ENCODE peak calls at places on chromosome 22, in five cellular contexts. T is ovary, V is A673, P is thoracic aorta, M is H9. H is an unnamed sample.

GRCh38 chr22:28051787-28052356 is 132.8 kb upstream of the PITPNB start:
- DNase-seq in T (peak), V (peak), P (no peak), M (peak), H (no peak)

GRCh38 chr22:17884084-17884483 is 109.8 kb upstream of the BID start:
- DNase-seq in T (peak), V (no peak), P (no peak), M (no peak), H (no peak)

GRCh38 chr22:17368144-17368726 is 1.0 kb upstream of the CECR2 start:
- DNase-seq in T (no peak), V (no peak), P (no peak), M (no peak), H (peak)

GRCh38 chr22:25002241-25002985 is 49.9 kb downstream of the KIAA1671 start:
- DNase-seq in T (no peak), V (no peak), P (no peak), M (no peak), H (no peak)

GRCh38 chr22:48426466-48427380 is 1401.0 kb downstream of the BRD1 start:
- DNase-seq in T (peak), V (no peak), P (no peak), M (no peak), H (no peak)

GRCh38 chr22:33723915-33724314 is 196.4 kb downstream of the LARGE1 start:
- DNase-seq in T (no peak), V (no peak), P (no peak), M (no peak), H (no peak)

GRCh38 chr22:43945632-43946390 is 9.4 kb upstream of the SAMM50 start:
- DNase-seq in T (peak), V (peak), P (no peak), M (peak), H (peak)

GRCh38 chr22:35629406-35630234 is 12.5 kb upstream of the MB start:
- DNase-seq in T (peak), V (peak), P (peak), M (peak), H (no peak)

GRCh38 chr22:35914665-35915476 is 113.8 kb downstream of the RBFOX2 start:
- DNase-seq in T (no peak), V (peak), P (peak), M (peak), H (no peak)

GRCh38 chr22:42716649-42717127 is 4.0 kb downstream of the A4GALT start:
- DNase-seq in T (no peak), V (no peak), P (no peak), M (no peak), H (no peak)

GRCh38 chr22:26942301-26942927 is 285.0 kb downstream of the MIAT start:
- DNase-seq in T (no peak), V (no peak), P (no peak), M (no peak), H (no peak)

GRCh38 chr22:23803001-23803819 is 16.4 kb downstream of the SMARCB1 start:
- DNase-seq in T (no peak), V (no peak), P (no peak), M (no peak), H (no peak)

GRCh38 chr22:44878483-44879300 is 126.3 kb downstream of the ARHGAP8 start:
- DNase-seq in T (peak), V (no peak), P (no peak), M (peak), H (no peak)

GRCh38 chr22:43004362-43005035 is 10.4 kb downstream of the PACSIN2 start:
- DNase-seq in T (peak), V (no peak), P (no peak), M (no peak), H (no peak)

GRCh38 chr22:17578129-17578754 is 14.9 kb downstream of the SLC25A18 start:
- DNase-seq in T (peak), V (peak), P (no peak), M (no peak), H (no peak)

GRCh38 chr22:35841907-35842518 is 124.3 kb downstream of the APOL5 start:
- DNase-seq in T (no peak), V (no peak), P (no peak), M (no peak), H (no peak)

GRCh38 chr22:48758905-48759875 is 1068.5 kb downstream of the BRD1 start:
- DNase-seq in T (peak), V (no peak), P (no peak), M (peak), H (no peak)

GRCh38 chr22:47552541-47553205 is 790.2 kb downstream of the TBC1D22A start:
- DNase-seq in T (no peak), V (no peak), P (no peak), M (no peak), H (no peak)

GRCh38 chr22:32951081-32951806 is 106.9 kb downstream of the SYN3 start:
- DNase-seq in T (peak), V (peak), P (no peak), M (peak), H (no peak)

GRCh38 chr22:36143066-36143815 is 17.3 kb downstream of the APOL3 start:
- DNase-seq in T (no peak), V (no peak), P (no peak), M (no peak), H (no peak)

GRCh38 chr22:32888976-32889375 is 87.5 kb downstream of the TIMP3 start:
- DNase-seq in T (no peak), V (no peak), P (no peak), M (no peak), H (no peak)

GRCh38 chr22:32177221-32177765 is 18.2 kb upstream of the C22orf42 start:
- DNase-seq in T (no peak), V (peak), P (no peak), M (no peak), H (no peak)

GRCh38 chr22:44357962-44358553 is 45.3 kb upstream of the SHISAL1 start:
- DNase-seq in T (peak), V (no peak), P (no peak), M (no peak), H (no peak)

GRCh38 chr22:41681616-41682015 is 7.1 kb downstream of the SNU13 start:
- DNase-seq in T (no peak), V (no peak), P (no peak), M (no peak), H (no peak)

DNA sequence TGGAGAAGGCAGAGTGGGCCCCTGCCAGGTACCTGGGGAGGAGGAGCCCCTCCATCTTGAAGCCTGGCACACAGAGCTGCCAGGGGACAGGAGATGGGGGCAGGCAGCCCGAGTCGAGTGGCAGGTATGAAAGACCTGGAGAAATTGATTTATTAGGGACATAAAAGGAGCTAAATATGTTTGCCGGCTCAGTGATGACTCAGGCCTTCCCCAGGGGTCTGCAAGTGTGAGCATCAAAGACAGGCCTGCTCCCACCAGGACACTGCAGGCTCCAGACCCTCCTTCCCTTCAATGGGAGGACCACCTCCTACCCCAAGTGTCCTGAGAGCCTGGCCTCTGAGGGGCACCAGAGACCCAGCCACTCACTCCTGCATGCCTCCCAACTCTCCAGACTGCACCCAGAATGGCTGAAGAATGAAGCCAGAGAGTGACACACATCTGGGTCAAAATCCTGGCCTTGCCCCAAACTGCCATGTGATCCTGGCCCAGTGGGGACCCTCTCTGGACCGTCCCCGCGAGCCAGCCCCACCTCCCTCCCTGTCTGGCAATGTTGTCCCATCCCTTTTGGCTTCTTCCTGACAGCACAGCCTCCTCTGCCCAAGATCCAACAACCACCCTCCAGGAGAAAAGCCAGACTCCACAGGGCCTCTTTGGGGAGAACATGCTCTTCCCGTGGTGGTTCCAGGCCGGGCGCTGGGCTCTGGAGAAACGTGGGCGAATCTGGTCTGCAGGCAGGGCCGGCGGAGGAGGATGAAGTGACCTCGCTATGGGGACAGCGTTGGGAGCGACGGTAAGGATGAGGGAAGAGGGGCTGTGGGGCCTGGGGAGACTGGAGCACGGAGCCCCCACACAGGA is 36.2 kb downstream of the CYTH4 start:
- DNase-seq in T (no peak), V (no peak), P (no peak), M (no peak), H (no peak)
- TF ChIP-seq CTCF in T (no peak), V (no peak), P (no peak), M (peak), H (no peak)

GRCh38 chr22:29109853-29110252 is 37.0 kb downstream of the KREMEN1 start:
- DNase-seq in T (no peak), V (no peak), P (no peak), M (no peak), H (no peak)

GRCh38 chr22:29113329-29113728 is 40.5 kb downstream of the KREMEN1 start:
- DNase-seq in T (no peak), V (no peak), P (no peak), M (no peak), H (no peak)

GRCh38 chr22:29112680-29113079 is 39.8 kb downstream of the KREMEN1 start:
- DNase-seq in T (no peak), V (no peak), P (no peak), M (no peak), H (no peak)

GRCh38 chr22:29110946-29111345 is 38.1 kb downstream of the KREMEN1 start:
- DNase-seq in T (no peak), V (no peak), P (no peak), M (no peak), H (no peak)

GRCh38 chr22:29112102-29112501 is 39.3 kb downstream of the KREMEN1 start:
- DNase-seq in T (no peak), V (no peak), P (no peak), M (no peak), H (no peak)
- TF ChIP-seq CTCF in T (no peak), V (no peak), P (no peak), M (no peak), H (no peak)

GRCh38 chr22:22384267-22384666 is 124.3 kb downstream of the ZNF280B start:
- DNase-seq in T (no peak), V (no peak), P (no peak), M (no peak), H (no peak)

GRCh38 chr22:22376352-22376706 is 131.7 kb downstream of the VPREB1 start:
- DNase-seq in T (no peak), V (no peak), P (no peak), M (no peak), H (no peak)

GRCh38 chr22:22378446-22379415 is 129.8 kb downstream of the ZNF280B start:
- DNase-seq in T (no peak), V (no peak), P (no peak), M (no peak), H (no peak)

GRCh38 chr22:22377335-22377734 is 131.2 kb downstream of the ZNF280B start:
- DNase-seq in T (no peak), V (no peak), P (no peak), M (no peak), H (no peak)

DNA sequence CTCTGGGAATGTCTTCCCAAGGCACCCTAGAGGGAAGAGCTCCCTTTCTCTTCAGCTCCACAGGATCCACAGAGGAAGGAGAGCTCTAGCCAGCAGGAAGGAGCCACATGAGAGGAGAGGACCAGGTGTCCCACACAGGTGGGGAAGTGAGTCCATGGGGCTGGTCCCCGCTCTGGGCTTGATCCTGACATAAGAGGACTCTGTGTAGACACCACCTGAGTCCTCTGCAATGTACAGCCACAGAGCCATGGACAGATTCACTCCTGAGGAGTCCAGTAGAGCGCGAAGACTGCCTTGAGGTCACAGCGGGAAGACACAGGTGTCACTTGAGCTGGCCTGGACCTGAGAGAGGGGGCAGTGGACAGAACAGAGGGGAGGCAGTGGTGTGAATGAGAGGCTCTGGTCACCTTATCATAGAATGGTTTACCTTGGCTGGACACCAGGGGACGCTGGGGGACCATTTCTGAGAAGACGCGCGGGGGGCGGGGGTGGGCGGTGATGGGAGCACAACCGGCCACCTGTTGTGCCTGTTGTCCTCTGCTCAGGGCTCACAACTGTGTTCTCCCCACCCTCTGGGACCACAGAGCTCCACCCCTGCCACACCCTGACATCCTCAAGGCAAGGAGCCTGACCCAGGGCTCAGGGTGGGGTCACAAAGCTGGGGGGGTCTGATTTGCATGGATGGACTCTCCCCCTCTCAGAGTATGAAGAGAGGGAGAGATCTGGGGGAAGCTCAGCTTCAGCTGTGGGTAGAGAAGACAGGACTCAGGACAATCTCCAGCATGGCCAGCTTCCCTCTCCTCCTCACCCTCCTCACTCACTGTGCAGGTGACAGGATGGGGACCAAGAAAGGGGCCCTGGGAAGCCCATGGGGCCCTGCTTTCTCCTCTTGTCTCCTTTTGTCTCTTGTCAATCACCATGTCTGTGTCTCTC is 128.2 kb downstream of the ZNF280B start:
- DNase-seq in T (no peak), V (peak), P (no peak), M (peak), H (peak)
- TF ChIP-seq CTCF in T (no peak), V (peak), P (no peak), M (peak), H (no peak)

GRCh38 chr22:29994027-29994715 is 86.1 kb upstream of the HORMAD2 start:
- DNase-seq in T (no peak), V (peak), P (no peak), M (no peak), H (no peak)
- TF ChIP-seq CTCF in T (no peak), V (peak), P (no peak), M (no peak), H (no peak)

GRCh38 chr22:46395145-46395544 is 59.6 kb downstream of the TRMU start:
- DNase-seq in T (no peak), V (no peak), P (no peak), M (no peak), H (no peak)

GRCh38 chr22:46397514-46397913 is 62.0 kb downstream of the TRMU start:
- DNase-seq in T (no peak), V (no peak), P (no peak), M (no peak), H (no peak)

GRCh38 chr22:46394622-46395021 is 59.1 kb downstream of the TRMU start:
- DNase-seq in T (no peak), V (no peak), P (no peak), M (no peak), H (no peak)

GRCh38 chr22:46399625-46400024 is 64.1 kb downstream of the TRMU start:
- DNase-seq in T (no peak), V (no peak), P (no peak), M (no peak), H (no peak)

DNA sequence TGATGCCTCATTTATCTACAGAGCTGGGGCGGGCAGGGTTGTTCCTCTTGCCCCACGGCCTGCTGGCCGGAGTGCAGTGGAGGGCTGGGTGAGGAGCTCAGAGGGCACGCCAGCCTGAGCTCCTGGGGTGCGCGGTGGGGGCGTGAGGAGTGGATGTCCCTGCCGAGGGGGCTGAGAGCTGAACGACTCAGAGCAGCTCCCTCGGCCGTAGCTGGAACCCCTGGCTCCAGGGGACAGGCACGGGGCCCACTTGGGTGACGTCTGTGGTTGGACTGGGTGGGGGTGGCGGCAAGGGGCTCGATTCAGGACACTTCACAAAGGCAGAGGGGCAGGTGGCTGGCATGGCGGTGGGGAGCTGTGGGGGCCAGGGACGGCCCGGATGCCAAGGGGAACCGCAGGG is 62.4 kb downstream of the TRMU start:
- DNase-seq in T (no peak), V (no peak), P (no peak), M (no peak), H (no peak)
- TF ChIP-seq CTCF in T (no peak), V (no peak), P (no peak), M (no peak), H (no peak)

GRCh38 chr22:50626856-50627451 is 998 bp downstream of the ARSA start:
- DNase-seq in T (peak), V (no peak), P (no peak), M (peak), H (no peak)

GRCh38 chr22:50628543-50629134 is 687 bp upstream of the ARSA start:
- DNase-seq in T (no peak), V (no peak), P (no peak), M (no peak), H (no peak)

GRCh38 chr22:50626314-50626855 is 1.6 kb downstream of the ARSA start:
- DNase-seq in T (no peak), V (no peak), P (no peak), M (peak), H (no peak)

GRCh38 chr22:50627452-50627913 is 469 bp downstream of the ARSA start:
- DNase-seq in T (no peak), V (peak), P (no peak), M (peak), H (no peak)

GRCh38 chr22:50627914-50628542 is at the start of gene ARSA:
- DNase-seq in T (peak), V (peak), P (no peak), M (peak), H (peak)
- TF ChIP-seq CTCF in T (no peak), V (peak), P (peak), M (peak), H (no peak)

GRCh38 chr22:50271011-50271394 is 823 bp upstream of the MAPK11 start:
- DNase-seq in T (no peak), V (no peak), P (no peak), M (no peak), H (no peak)

GRCh38 chr22:50270302-50271010 is at the start of gene MAPK11:
- DNase-seq in T (peak), V (peak), P (no peak), M (peak), H (peak)

GRCh38 chr22:50274311-50274710 is 4.1 kb upstream of the MAPK11 start:
- DNase-seq in T (peak), V (peak), P (no peak), M (no peak), H (no peak)

GRCh38 chr22:50271519-50271970 is 1.4 kb upstream of the MAPK11 start:
- DNase-seq in T (peak), V (peak), P (no peak), M (peak), H (peak)

GRCh38 chr22:50272103-50272782 is 2.1 kb upstream of the MAPK11 start:
- DNase-seq in T (no peak), V (no peak), P (no peak), M (no peak), H (no peak)
- TF ChIP-seq CTCF in T (no peak), V (no peak), P (no peak), M (peak), H (no peak)

GRCh38 chr22:50242406-50242949 is 2.3 kb downstream of the TUBGCP6 start:
- DNase-seq in T (no peak), V (no peak), P (no peak), M (no peak), H (no peak)

GRCh38 chr22:50245214-50246072 is 620 bp upstream of the TUBGCP6 start:
- DNase-seq in T (peak), V (no peak), P (no peak), M (no peak), H (no peak)

GRCh38 chr22:50243704-50244419 is 961 bp downstream of the TUBGCP6 start:
- DNase-seq in T (peak), V (no peak), P (no peak), M (no peak), H (no peak)

GRCh38 chr22:50246242-50247175 is 1.7 kb upstream of the TUBGCP6 start:
- DNase-seq in T (peak), V (no peak), P (no peak), M (no peak), H (no peak)

DNA sequence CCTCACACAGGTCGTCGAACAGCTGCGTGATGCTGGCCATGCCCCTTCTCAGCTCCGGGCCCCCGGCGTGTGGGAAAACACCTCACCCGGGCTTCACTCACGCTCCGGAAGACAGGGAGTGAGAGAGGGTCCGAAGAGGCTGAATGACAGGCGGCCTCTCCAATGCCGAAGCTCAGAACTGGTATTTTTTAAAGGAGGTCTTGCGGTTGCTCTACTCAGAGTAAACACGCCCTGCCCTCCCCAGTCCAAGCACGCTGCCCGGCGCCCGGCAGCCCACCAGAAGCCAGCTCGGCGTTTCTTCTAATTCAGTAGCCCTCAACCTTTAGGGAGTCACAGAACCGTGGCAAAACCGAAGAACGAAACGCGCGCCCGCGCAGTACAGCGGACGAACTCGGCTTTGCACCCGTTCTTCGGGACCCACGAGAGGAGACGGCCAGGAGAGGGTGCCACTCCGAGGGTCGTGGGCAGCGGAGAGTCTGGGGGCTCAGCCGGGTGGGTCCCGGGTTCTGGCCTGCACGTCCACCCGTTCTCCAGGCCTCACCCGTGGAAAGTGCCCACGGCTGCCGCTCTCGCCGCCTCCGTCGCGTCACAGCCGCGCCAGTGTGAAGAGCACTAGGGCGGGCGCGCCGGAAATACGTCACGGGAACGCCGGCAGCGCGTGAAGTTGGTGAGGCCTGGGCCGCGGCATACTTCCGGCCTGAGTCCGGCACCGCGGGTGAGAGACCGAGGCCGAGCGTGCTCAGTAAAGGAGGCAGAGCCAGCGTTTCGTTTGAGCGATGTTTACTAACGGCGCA is at the start of gene TUBGCP6:
- DNase-seq in T (peak), V (peak), P (peak), M (peak), H (peak)
- TF ChIP-seq CTCF in T (no peak), V (peak), P (peak), M (peak), H (no peak)

H was measured in activated B cell treated with CpG ODN at 0.5 μM for 24 hours.